ENCODE peak calls at places on chromosome 22, in four cellular contexts. A, W, I and D are unnamed samples.

GRCh38 chr22:37752189-37753061 is 55.3 kb upstream of the GCAT start:
- DNase-seq in W (no peak), A (peak), I (no peak), D (peak)

GRCh38 chr22:36922097-36922608 is 8.7 kb downstream of the CSF2RB start:
- DNase-seq in W (no peak), A (no peak), I (no peak), D (no peak)

GRCh38 chr22:44406581-44407403 is 91.2 kb downstream of the RTL6 start:
- DNase-seq in I (no peak), A (no peak), W (peak), D (no peak)

GRCh38 chr22:24444729-24445466 is 17.5 kb downstream of the ADORA2A start:
- DNase-seq in W (no peak), I (no peak), A (no peak), D (peak)

GRCh38 chr22:38697055-38697980 is 3.4 kb downstream of the JOSD1 start:
- DNase-seq in A (no peak), W (no peak), I (no peak), D (no peak)

GRCh38 chr22:36010090-36010489 is 18.5 kb downstream of the RBFOX2 start:
- DNase-seq in A (no peak), I (peak), W (peak), D (no peak)

GRCh38 chr22:35150163-35151107 is 84.5 kb downstream of the ISX start:
- DNase-seq in W (peak), I (peak), A (peak), D (peak)

GRCh38 chr22:45007946-45008852 is 1.6 kb downstream of the PHF21B start:
- DNase-seq in W (no peak), A (peak), I (peak), D (peak)

GRCh38 chr22:39457546-39458442 is 982 bp downstream of the MGAT3 start:
- DNase-seq in I (peak), W (no peak), A (no peak), D (peak)

GRCh38 chr22:29026579-29026978 is 35.1 kb downstream of the C22orf31 start:
- DNase-seq in W (no peak), I (no peak), A (no peak), D (no peak)

GRCh38 chr22:26845016-26845728 is 187.8 kb downstream of the MIAT start:
- DNase-seq in W (no peak), I (no peak), A (no peak), D (no peak)

GRCh38 chr22:27531782-27532530 is 269.6 kb downstream of the MN1 start:
- DNase-seq in I (no peak), A (peak), W (no peak), D (no peak)

GRCh38 chr22:43884600-43885318 is 7.1 kb downstream of the PNPLA5 start:
- DNase-seq in I (peak), A (peak), W (no peak), D (peak)

GRCh38 chr22:40237788-40238424 is 60.2 kb downstream of the TNRC6B start:
- DNase-seq in A (no peak), I (no peak), W (no peak), D (no peak)

GRCh38 chr22:36629320-36629719 is 74.2 kb downstream of the CACNG2 start:
- DNase-seq in A (no peak), W (no peak), I (no peak), D (no peak)

GRCh38 chr22:28497188-28497587 is 182.5 kb downstream of the TTC28 start:
- DNase-seq in A (no peak), W (no peak), I (no peak), D (no peak)

GRCh38 chr22:24731786-24732185 is 42.7 kb downstream of the PIWIL3 start:
- DNase-seq in A (no peak), I (no peak), W (no peak), D (no peak)

GRCh38 chr22:18987765-18988164 is 51.7 kb upstream of the PRODH start:
- DNase-seq in W (peak), A (no peak), I (peak), D (peak)

GRCh38 chr22:43887391-43887790 is 4.4 kb downstream of the PNPLA5 start:
- DNase-seq in W (no peak), A (no peak), I (no peak), D (no peak)

GRCh38 chr22:26536056-26536761 is 23.9 kb upstream of the TFIP11 start:
- DNase-seq in I (no peak), W (no peak), A (no peak), D (no peak)

GRCh38 chr22:41197808-41198585 is 7.1 kb upstream of the L3MBTL2 start:
- DNase-seq in A (no peak), I (peak), W (no peak), D (peak)

GRCh38 chr22:38696606-38697005 is 4.1 kb downstream of the JOSD1 start:
- DNase-seq in W (no peak), A (peak), I (peak), D (no peak)

GRCh38 chr22:45976351-45977002 is 485 bp downstream of the WNT7B start:
- DNase-seq in W (no peak), A (no peak), I (no peak), D (peak)

GRCh38 chr22:25350551-25350971 is 131.1 kb downstream of the CRYBB2 start:
- DNase-seq in A (no peak), I (no peak), W (no peak), D (no peak)

GRCh38 chr22:38435010-38435409 is 20.0 kb downstream of the KCNJ4 start:
- DNase-seq in A (no peak), I (no peak), W (no peak), D (no peak)

GRCh38 chr22:27627444-27627833 is 174.1 kb downstream of the MN1 start:
- DNase-seq in W (no peak), A (peak), I (peak), D (no peak)

GRCh38 chr22:50548046-50548912 is 2.6 kb downstream of the KLHDC7B start:
- DNase-seq in W (no peak), A (no peak), I (no peak), D (peak)

GRCh38 chr22:50544746-50545253 is 899 bp upstream of the KLHDC7B start:
- DNase-seq in W (no peak), A (no peak), I (no peak), D (no peak)

GRCh38 chr22:50547231-50547851 is 1.6 kb downstream of the KLHDC7B start:
- DNase-seq in W (no peak), A (no peak), I (peak), D (peak)

GRCh38 chr22:50545522-50546325 is at the start of gene KLHDC7B:
- DNase-seq in W (no peak), A (no peak), I (no peak), D (peak)

GRCh38 chr22:50546326-50547230 is 879 bp downstream of the KLHDC7B start:
- DNase-seq in W (no peak), A (no peak), I (peak), D (peak)
- TF ChIP-seq CTCF in W (no peak), A (no peak), I (no peak), D (no peak)

DNA sequence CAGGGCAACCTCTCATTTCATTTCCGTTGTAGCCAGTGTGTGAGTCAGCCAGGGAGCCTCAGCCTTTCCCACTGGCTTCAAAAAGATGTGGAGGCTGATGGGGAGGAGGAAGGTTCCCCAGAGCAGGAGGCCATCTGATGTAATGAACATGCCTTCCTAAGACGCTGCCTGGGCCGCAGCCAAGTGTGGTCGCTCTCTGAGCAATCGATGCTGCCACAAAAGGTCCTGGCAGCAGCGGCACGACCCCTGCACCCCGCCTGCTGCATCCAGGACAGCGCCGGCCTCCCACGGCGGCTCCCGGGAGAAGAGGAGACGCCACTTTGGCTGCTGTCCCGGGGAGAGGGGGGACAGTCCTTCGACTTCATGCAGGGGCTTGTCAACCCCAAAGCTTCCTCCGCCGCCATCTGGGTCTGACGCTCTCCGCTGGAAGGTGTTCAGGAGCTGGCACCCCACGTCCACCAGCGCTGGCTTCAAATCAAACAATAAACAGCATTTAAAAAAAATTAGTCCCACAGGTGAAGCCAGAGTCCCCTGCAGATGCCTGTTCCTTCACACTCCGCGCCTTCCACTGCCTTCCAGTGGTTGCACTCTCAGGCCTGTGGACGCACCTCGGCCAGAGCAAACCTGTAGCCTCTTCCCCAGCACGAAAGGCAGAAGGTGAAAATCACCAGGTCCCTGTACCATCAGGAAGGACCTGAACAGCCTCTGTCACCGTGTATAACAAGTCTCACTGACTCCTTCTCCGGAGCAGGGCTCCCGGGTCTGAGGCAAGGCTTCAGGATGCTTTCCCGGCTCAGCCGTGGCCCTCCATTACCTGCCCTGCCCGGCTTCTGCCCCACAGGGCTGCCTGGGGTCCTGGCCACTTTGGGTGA is 930.7 kb downstream of the BRD1 start:
- DNase-seq in I (no peak), W (no peak), A (no peak), D (no peak)
- TF ChIP-seq RAD21 in I (no peak), W (no peak), A (no peak), D (no peak)

DNA sequence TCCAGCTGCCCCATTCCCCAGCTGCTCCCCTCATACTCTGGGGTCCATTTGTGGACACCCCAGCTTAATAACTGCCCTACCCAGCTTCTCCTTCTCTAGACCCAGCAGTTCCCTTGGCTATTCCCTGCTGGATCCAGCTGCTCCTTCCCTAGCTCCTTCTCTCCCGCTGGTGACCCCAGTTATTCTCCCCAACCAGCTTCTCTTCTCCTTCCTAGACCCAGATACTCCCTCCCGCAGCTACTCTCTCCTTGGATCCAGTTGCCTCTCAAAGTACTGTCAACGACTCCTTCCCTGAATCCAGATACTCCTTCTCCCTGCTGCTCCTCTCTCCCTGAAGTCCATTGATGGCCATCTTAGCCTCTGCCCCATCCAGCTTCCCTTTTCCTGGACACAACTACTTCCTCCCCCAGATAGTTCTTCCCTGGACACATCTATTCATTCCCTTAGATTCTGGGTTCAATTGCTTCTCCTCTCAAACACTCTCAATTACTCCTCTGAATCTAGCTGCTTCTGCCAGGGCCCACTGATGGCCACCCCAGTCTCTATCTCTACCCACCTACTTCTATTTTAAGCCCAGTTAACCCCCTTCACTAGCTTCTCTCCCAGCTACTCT is 11.6 kb downstream of the SELENOM start:
- DNase-seq in W (no peak), I (no peak), A (no peak), D (no peak)
- TF ChIP-seq CHD2 in W (no peak), I (no peak), A (no peak), D (no peak)

GRCh38 chr22:17749605-17750395 is 24.5 kb downstream of the BID start:
- DNase-seq in W (no peak), I (no peak), A (no peak), D (no peak)

GRCh38 chr22:17751596-17751995 is 22.7 kb downstream of the BID start:
- DNase-seq in W (no peak), A (no peak), I (no peak), D (no peak)

GRCh38 chr22:17753401-17753989 is 20.8 kb downstream of the BID start:
- DNase-seq in A (no peak), W (no peak), I (no peak), D (no peak)

GRCh38 chr22:17748555-17749353 is 25.5 kb downstream of the BID start:
- DNase-seq in A (no peak), I (peak), W (peak), D (no peak)

DNA sequence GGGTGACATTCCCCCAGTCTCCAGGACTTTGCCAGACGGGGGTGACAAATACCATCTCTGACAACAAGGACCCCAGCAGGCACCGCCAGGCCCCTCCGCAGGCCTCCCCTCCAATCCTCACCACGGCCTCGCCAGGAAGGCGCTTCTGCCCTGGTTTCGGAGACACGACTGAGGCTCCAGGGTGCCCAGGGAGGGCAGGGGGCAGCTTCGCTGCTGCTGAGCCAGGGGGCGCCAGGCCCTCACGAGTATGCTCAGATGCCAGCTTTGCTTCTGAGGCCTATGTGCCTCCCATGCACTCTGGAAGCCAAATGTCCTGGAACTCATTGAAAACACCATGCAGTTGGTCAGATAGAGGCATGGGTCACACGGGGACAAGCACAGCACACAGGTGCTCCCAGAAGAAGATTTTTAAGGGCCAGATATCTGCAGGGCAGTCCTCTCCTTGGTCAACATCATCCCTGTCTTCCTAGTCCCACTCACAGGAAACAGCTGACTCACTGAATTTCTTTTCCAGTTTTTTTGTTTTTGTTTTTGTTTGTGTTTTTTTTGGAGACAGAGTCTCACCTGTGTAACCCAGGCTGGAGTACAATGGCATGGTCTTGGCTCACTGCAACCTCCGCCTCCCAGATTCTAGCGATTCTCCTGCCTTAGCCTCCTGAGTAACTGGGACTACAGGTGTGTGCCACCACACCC is 19.9 kb downstream of the BID start:
- DNase-seq in W (no peak), I (no peak), A (peak), D (no peak)
- TF ChIP-seq CTCF in W (peak), I (peak), A (no peak), D (peak)

GRCh38 chr22:47497666-47498065 is 735.2 kb downstream of the TBC1D22A start:
- DNase-seq in I (no peak), W (no peak), A (no peak), D (no peak)

GRCh38 chr22:47504962-47505361 is 742.5 kb downstream of the TBC1D22A start:
- DNase-seq in A (no peak), W (no peak), I (no peak), D (no peak)

GRCh38 chr22:47495102-47495501 is 732.7 kb downstream of the TBC1D22A start:
- DNase-seq in I (no peak), W (no peak), A (no peak), D (no peak)

GRCh38 chr22:47498969-47499368 is 736.5 kb downstream of the TBC1D22A start:
- DNase-seq in A (no peak), W (no peak), I (no peak), D (no peak)
- TF ChIP-seq RAD21 in A (no peak), W (no peak), I (no peak), D (no peak)

DNA sequence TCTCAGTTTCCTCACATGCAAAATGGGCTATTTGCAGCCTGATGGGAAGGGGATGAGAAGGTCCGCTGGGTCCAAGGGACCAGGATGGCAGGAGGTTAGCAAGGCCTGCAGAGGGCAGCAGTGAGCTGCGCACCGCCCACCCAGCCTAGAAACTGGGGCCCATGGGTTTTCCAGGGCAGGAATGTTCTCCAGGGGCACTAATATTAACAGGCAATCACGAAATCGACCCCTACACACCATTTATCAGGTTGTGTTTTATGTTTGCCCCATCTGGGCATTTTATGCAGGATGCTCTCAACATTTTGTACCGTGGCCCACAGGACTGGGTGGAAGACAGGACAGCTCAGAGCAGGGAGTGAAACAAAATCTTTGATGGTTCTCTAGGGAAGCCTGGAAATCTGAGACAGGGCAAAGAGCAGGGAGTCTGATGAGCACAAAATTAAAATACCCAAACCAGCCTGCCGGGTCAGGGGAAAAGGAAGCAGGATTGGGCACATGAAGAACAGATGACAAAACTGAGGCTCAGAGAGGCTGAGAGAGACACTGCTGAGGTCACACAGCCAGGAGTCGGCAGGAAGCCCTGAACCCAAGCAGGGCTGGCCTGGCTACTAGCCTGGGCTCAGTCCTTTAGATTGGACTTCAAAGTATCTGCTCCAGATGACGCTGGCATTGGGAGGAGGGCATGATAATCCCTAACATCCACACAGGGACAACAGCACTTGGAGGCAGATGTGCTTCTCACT is 1.6 kb upstream of the BCR start:
- DNase-seq in I (peak), A (peak), W (peak), D (peak)
- TF ChIP-seq CHD2 in I (no peak), A (no peak), W (no peak), D (no peak)

DNA sequence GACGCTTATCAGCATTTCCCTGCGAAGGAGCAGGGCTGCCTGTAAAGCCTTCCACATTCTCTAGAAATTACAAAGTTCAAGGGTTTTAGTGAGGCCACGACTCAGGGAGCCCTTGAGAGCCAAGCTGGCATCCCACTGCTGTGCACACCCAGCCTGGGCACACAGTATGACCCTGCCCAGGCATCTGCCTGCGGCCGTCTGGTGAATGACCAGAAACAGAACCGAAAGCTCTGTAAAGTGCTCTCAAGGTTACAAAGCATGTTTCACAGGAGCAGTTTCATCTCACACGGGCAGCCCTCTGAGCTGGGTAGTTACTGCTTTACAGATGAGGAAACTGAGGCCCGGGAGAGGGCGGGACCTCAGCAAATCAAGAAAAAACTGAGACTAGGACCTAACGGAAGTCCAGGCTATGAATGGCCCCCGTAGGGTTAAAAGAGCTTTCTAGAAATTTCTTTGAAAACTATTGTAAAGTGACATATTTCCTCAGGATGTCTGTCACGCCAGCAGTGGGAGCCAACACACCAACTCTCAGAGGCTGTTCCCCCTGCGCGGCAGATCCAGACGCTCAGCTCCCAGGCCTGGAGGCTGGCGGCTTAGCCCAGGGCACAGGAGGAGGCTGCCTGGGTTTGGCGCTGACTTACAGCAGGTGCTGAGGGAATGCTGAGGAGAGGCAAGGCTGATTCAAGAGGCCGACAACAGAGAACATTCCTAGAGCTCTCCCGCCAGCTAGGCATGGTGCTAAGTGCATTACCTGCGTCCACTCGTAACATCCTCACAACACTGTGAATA is 7.7 kb upstream of the TCF20 start:
- DNase-seq in A (no peak), W (no peak), I (no peak), D (peak)
- TF ChIP-seq CTCF in A (no peak), W (peak), I (peak), D (no peak)

GRCh38 chr22:20117656-20118571 is 888 bp upstream of the TRMT2A start:
- DNase-seq in A (no peak), I (peak), W (no peak), D (no peak)
- TF ChIP-seq RAD21 in A (no peak), I (no peak), W (no peak), D (no peak)